ENCODE peak calls at places on chromosomes 6 and 20, in six cellular contexts. D is HepG2, J is H1, P is A549, F is endothelial cell of umbilical vein, C is K562. G is an unnamed sample.

GRCh38 chr6:167130712-167131684 is 8.1 kb downstream of the CCR6 start:
- DNase-seq in D (peak; percentile 89), J (no peak), P (no peak), F (no peak), C (no peak), G (no peak)

GRCh38 chr6:30914854-30915590 is 984 bp downstream of the VARS2 start:
- DNase-seq in D (no peak), J (no peak), P (no peak), F (peak; percentile 9), C (peak; percentile 86), G (no peak)

GRCh38 chr6:79604583-79605037 is 26.5 kb upstream of the SH3BGRL2 start:
- DNase-seq in D (peak; percentile 95), J (no peak), P (peak; percentile 65), F (no peak), C (peak; percentile 87), G (no peak)

GRCh38 chr6:16783485-16783884 is 22.2 kb upstream of the ATXN1 start:
- DNase-seq in D (no peak), J (no peak), P (no peak), F (no peak), C (no peak), G (no peak)

GRCh38 chr20:36482044-36482473 is 59.3 kb upstream of the MYL9 start:
- DNase-seq in D (no peak), J (no peak), P (no peak), F (no peak), C (no peak), G (no peak)

GRCh38 chr6:64703922-64704321 is 1003.1 kb downstream of the EYS start:
- DNase-seq in D (no peak), J (no peak), P (no peak), F (no peak), C (no peak), G (no peak)

GRCh38 chr6:65998544-65998943 is 291.5 kb upstream of the EYS start:
- DNase-seq in D (no peak), J (no peak), P (no peak), F (no peak), C (no peak), G (no peak)

GRCh38 chr6:107716688-107717089 is 107.4 kb downstream of the SCML4 start:
- DNase-seq in D (no peak), J (no peak), P (peak; percentile 62), F (no peak), C (peak; percentile 57), G (no peak)

GRCh38 chr6:163173741-163174140 is 240.8 kb upstream of the QKI start:
- DNase-seq in D (no peak), J (no peak), P (no peak), F (no peak), C (no peak), G (no peak)

GRCh38 chr6:16248271-16248670 is 9.9 kb downstream of the GMPR start:
- DNase-seq in D (no peak), J (no peak), P (no peak), F (no peak), C (no peak), G (no peak)

GRCh38 chr6:105431226-105431625 is 28.3 kb upstream of the PREP start:
- DNase-seq in D (peak; percentile 40), J (no peak), P (peak; percentile 61), F (peak; percentile 73), C (peak; percentile 57), G (no peak)

GRCh38 chr6:7540595-7540994 is 876 bp upstream of the DSP start:
- DNase-seq in D (no peak), J (no peak), P (peak; percentile 67), F (no peak), C (no peak), G (peak; percentile 41)

GRCh38 chr6:7541175-7542064 is at the start of gene DSP:
- DNase-seq in D (peak; percentile 96), J (peak; percentile 83), P (peak; percentile 69), F (peak; percentile 15), C (peak; percentile 25), G (peak; percentile 72)

GRCh38 chr6:7542878-7543394 is 1.5 kb downstream of the DSP start:
- DNase-seq in D (peak; percentile 93), J (peak; percentile 67), P (peak; percentile 76), F (no peak), C (no peak), G (peak; percentile 68)

GRCh38 chr6:7543761-7544424 is 2.4 kb downstream of the DSP start:
- DNase-seq in D (no peak), J (no peak), P (no peak), F (no peak), C (no peak), G (no peak)

DNA sequence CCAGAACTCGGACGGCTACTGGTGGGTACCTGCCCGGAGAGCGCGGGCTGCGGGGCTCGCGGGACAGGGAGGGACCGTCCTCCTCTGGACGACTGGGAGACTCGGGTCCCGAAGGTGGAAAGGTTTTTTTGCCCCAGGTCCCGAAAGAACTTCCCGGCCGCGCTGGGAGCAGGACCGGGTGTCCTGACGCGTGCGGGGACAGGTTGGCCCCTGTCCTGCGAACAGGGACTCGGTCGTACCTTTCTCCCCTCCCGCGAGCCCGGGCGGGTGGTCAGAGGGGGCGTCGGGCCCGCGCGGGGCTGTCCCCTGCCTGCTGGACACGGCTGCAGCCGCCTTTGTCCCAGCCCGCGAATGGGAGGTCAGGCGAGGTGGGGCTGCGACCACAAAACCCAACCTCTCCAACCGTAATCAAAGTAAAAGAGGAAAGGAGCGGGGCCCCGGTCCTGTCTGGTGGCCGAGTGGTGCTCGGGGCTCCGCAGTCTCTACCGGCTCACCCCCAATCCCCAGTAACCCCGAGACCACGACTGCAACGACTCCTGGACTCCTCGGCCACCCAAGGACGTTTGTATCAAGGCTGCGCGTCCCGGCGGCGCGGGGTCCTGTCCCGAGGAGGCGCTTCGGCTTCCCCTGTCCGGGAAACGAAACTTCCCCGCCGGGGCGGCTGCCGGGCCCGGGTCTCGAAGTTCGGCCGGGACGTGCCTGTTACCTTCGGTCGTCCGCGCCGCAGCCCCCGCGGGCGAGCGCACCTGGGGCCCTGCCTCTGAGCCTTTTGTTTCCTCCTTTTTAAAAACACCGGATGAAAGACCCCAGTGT is 800 bp downstream of the DSP start:
- DNase-seq in D (no peak), J (no peak), P (peak; percentile 26), F (peak; percentile 7), C (no peak), G (peak; percentile 69)
- TF ChIP-seq JUN in D (no peak), J (no peak), P (no peak), F (no peak), C (no peak), G (no peak)

DNA sequence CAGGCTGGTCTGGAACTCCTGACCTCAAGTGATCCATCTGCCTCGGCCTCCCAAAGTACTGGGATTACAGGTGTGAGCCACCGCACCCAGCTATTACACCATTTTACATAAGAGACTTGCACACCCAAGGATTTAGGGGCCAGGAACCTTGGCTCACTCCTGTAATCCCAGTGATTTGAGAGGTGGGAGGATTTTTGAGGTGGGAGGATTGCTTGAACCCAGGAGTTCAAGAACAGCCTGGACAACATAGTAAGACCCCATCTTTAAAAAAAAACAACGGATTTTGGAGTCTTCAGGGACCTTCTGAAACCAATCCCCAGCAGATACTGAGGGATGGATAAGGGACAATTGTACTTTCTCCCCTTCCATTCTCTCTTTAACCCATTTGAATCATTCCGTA is 55.3 kb upstream of the PIM1 start:
- DNase-seq in D (no peak), J (no peak), P (no peak), F (no peak), C (no peak), G (no peak)
- TF ChIP-seq JUN in D (no peak), J (no peak), P (no peak), F (no peak), C (no peak), G (no peak)

DNA sequence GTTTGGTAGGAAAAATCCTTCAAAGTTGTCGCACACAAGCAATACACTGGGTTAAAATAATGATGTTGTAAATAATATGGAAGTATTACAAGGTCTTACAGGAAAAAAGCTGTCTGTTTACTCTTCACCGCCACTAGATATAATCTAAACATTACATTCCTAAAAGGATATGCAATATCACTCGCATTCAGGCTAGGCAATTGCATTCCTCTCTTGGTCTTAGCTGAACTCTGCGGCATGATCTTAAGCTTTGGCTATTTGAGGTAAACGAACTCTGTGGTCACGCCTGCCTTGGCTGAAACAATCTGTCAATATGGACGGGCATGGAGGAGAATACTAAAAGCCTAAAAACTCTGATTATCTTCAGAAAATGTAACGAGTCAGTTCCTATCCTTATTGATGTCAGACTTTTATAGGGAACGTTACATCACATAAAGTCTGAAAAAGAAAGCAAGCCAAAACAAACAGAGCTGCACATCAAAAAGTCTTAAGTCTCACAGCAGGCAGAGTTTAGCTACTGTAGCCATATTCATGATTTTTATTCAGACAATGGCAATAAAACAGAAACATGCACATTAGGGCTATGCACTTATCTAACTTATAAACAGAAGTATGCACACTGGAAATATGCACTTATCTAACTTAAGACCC is 30.8 kb upstream of the FILIP1 start:
- DNase-seq in D (peak; percentile 95), J (no peak), P (peak; percentile 98), F (peak; percentile 95), C (no peak), G (no peak)
- TF ChIP-seq JUN in D (no peak), J (no peak), P (peak; percentile 95), F (peak; percentile 63), C (no peak), G (no peak)

GRCh38 chr6:28682542-28682941 is 156.9 kb downstream of the GPX5 start:
- DNase-seq in D (no peak), J (no peak), P (no peak), F (no peak), C (peak; percentile 83), G (no peak)

DNA sequence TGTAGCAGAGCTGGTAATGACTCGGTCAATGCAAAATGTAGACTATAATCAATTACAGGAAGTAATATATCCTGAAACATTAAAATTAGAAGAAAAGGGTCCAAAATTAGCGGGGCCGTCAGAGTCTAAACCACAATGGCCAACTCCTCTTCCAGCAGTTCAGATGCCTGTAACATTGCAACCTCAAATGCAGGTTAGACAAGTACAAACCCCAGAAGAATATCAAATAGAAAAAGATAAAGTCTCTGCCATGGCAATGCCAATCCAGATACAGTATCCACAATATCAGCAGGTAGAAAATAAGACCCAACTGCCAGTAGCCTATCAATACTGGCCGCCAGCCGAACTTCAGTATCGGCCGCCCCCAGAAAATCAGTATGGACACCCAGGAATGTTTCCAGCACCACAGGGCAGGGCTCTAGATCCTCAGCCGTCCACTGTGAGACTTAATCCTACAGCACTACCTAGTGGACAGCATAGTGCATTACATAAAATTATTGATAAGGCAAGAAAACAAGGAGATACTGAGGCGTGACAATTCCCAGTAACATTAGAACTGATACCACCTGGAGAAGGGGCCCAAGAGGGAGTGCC is 158.4 kb downstream of the GPX5 start:
- DNase-seq in D (peak; percentile 68), J (no peak), P (peak; percentile 59), F (peak; percentile 55), C (peak; percentile 81), G (peak; percentile 27)
- TF ChIP-seq JUN in D (no peak), J (no peak), P (no peak), F (no peak), C (no peak), G (no peak)

DNA sequence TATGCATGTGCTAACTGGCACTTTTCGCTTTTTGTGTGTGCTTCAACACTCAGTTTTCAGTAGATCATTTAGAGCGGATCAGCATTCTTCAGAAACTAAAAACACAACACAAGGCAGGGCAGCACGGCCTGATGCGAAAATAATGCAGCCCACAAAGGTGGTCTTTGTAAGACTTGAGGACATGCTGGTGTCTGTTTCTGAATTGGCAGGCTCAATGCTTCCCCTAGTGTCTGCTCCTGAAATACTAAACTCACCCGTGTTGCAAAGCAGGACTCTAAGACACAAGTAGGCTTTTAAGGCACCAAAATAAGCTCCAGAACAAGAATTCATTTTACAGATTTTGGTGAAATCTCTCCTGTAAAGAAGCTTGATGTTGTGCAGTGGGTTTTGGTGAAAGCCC is 676.5 kb downstream of the TENT5A start:
- DNase-seq in D (peak; percentile 9), J (no peak), P (no peak), F (peak; percentile 32), C (no peak), G (peak; percentile 29)
- TF ChIP-seq JUN in D (no peak), J (no peak), P (no peak), F (no peak), C (no peak), G (no peak)